ENCODE peak calls at places on chromosome 22, in nine cellular contexts. K is PC-3, B is AG09319, A is cardiac muscle cell, D is heart left ventricle, U is neural progenitor cell, E is spleen, Z is D721Med, V is psoas muscle. F is an unnamed sample.

GRCh38 chr22:49763138-49763537 is 64.5 kb downstream of the BRD1 start:
- DNase-seq in K (no peak), B (no peak), A (no peak), D (no peak), U (no peak), E (peak; percentile 32), Z (no peak), V (no peak), F (no peak)

GRCh38 chr22:44648821-44649566 is 53.0 kb upstream of the PRR5 start:
- DNase-seq in K (no peak), B (peak; percentile 98), A (no peak), D (peak; percentile 61), U (no peak), E (peak; percentile 64), Z (no peak), V (peak; percentile 64), F (no peak)

GRCh38 chr22:38973289-38974169 is 8.6 kb upstream of the APOBEC3B start:
- DNase-seq in K (peak; percentile 55), B (no peak), A (peak; percentile 69), D (no peak), U (peak; percentile 80), E (peak; percentile 74), Z (no peak), V (peak; percentile 46), F (peak; percentile 76)

GRCh38 chr22:28910575-28911278 is 27.4 kb downstream of the ZNRF3 start:
- DNase-seq in K (no peak), B (no peak), A (peak; percentile 48), D (no peak), U (no peak), E (no peak), Z (no peak), V (no peak), F (no peak)

GRCh38 chr22:29146771-29147170 is 58.9 kb upstream of the EMID1 start:
- DNase-seq in K (no peak), B (no peak), A (no peak), D (no peak), U (no peak), E (peak; percentile 38), Z (no peak), V (peak; percentile 9), F (no peak)

GRCh38 chr22:38966379-38966700 is 8.9 kb downstream of the APOBEC3A start:
- DNase-seq in K (no peak), B (no peak), A (peak; percentile 15), D (no peak), U (no peak), E (peak; percentile 68), Z (no peak), V (no peak), F (no peak)

GRCh38 chr22:47114813-47115517 is 352.5 kb downstream of the TBC1D22A start:
- DNase-seq in K (no peak), B (no peak), A (no peak), D (peak; percentile 59), U (no peak), E (no peak), Z (no peak), V (no peak), F (no peak)

GRCh38 chr22:47476226-47476625 is 713.8 kb downstream of the TBC1D22A start:
- DNase-seq in K (no peak), B (no peak), A (no peak), D (no peak), U (no peak), E (no peak), Z (no peak), V (no peak), F (no peak)

GRCh38 chr22:50603511-50604255 is 3.1 kb downstream of the MAPK8IP2 start:
- DNase-seq in K (no peak), B (no peak), A (no peak), D (no peak), U (peak; percentile 39), E (no peak), Z (no peak), V (no peak), F (peak; percentile 42)

GRCh38 chr22:50622723-50623327 is 5.1 kb downstream of the ARSA start:
- DNase-seq in K (no peak), B (no peak), A (no peak), D (no peak), U (no peak), E (peak; percentile 82), Z (no peak), V (no peak), F (no peak)

GRCh38 chr22:49705631-49706352 is 121.9 kb downstream of the BRD1 start:
- DNase-seq in K (no peak), B (no peak), A (no peak), D (no peak), U (no peak), E (peak; percentile 59), Z (no peak), V (no peak), F (no peak)

GRCh38 chr22:44538071-44538470 is 40.0 kb upstream of the RTL6 start:
- DNase-seq in K (peak; percentile 61), B (no peak), A (no peak), D (no peak), U (no peak), E (no peak), Z (no peak), V (no peak), F (no peak)

GRCh38 chr22:40540265-40540664 is 96.3 kb downstream of the MRTFA start:
- DNase-seq in K (no peak), B (no peak), A (no peak), D (no peak), U (no peak), E (no peak), Z (no peak), V (no peak), F (no peak)

GRCh38 chr22:29313126-29314071 is 2.1 kb downstream of the RASL10A start:
- DNase-seq in K (no peak), B (no peak), A (no peak), D (peak; percentile 72), U (peak; percentile 68), E (peak; percentile 75), Z (no peak), V (peak; percentile 79), F (peak; percentile 79)

GRCh38 chr22:50684986-50685385 is 12.4 kb downstream of the SHANK3 start:
- DNase-seq in K (no peak), B (no peak), A (no peak), D (peak; percentile 24), U (peak; percentile 1), E (no peak), Z (no peak), V (no peak), F (no peak)

GRCh38 chr22:49937758-49938564 is 19.5 kb downstream of the CRELD2 start:
- DNase-seq in K (no peak), B (no peak), A (no peak), D (no peak), U (no peak), E (peak; percentile 90), Z (no peak), V (no peak), F (no peak)

GRCh38 chr22:44196731-44197131 is 16.0 kb downstream of the PARVG start:
- DNase-seq in K (no peak), B (no peak), A (no peak), D (no peak), U (no peak), E (peak; percentile 51), Z (no peak), V (no peak), F (no peak)

GRCh38 chr22:26563022-26563421 is 26.9 kb downstream of the TPST2 start:
- DNase-seq in K (no peak), B (no peak), A (no peak), D (no peak), U (no peak), E (no peak), Z (no peak), V (no peak), F (no peak)
- TF ChIP-seq CTCF in K (peak; percentile 21), B (no peak), A (no peak), D (no peak), U (no peak), E (no peak), Z (peak; percentile 21), V (no peak), F (peak; percentile 23)

DNA sequence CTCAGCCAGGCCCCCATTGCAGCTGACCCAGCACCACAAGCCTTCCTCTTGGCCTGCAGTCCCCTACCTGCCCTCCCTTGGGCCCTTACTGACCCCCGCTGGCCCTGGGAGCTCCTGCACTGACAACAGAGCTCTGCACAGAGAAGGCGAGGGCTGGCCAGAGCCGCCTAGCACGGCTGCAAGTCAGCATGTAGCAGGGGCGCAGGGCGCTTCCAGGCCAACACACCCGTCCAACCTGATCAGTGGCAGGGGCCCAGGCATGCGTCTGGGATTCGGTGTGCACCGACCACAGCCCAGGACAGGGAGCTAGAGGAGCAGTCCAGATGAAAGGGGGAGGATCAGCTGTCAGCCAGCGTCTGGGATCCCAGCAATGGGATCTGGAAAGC is 7.6 kb downstream of the WNT7B start:
- DNase-seq in K (peak; percentile 58), B (no peak), A (peak; percentile 23), D (no peak), U (peak; percentile 73), E (no peak), Z (no peak), V (no peak), F (peak; percentile 33)
- TF ChIP-seq CTCF in K (no peak), B (no peak), A (no peak), D (no peak), U (peak; percentile 54), E (no peak), Z (no peak), V (no peak), F (no peak)

DNA sequence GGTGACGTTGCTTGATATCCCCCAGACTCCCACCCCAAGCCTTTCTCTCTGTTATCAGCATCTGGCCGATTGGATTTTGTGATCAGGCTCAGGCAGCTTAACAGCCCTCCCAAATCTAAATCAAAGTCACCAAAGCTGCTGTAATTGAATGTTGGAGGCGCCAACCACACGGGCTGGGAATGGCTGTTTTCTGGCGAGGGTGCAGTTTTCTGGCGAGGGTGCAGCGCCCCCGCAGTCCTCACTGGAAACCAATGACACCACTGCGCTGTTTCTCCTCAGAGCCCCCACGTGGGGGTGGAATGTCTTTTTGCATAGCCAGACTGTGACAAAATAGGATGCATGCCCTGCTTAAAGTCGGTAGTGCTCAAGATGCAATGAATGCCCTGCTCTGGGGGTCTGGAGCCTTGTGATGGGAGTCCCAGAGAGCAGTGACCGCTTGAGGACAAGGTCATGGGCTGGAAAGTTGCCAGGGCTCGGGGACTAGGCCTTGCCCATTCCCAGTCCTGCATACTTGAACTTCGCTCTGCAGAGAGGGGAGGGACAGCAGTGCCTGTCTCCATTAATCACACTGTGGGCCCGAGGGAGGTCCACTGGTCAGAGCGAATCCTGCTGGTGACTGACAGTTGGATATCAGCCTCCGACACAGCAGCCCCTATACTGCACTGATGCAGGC is 105.3 kb downstream of the MORC2 start:
- DNase-seq in K (no peak), B (no peak), A (peak; percentile 53), D (peak; percentile 44), U (no peak), E (peak; percentile 25), Z (peak; percentile 32), V (no peak), F (no peak)
- TF ChIP-seq CTCF in K (no peak), B (no peak), A (peak; percentile 15), D (no peak), U (peak; percentile 30), E (no peak), Z (peak; percentile 20), V (no peak), F (no peak)

DNA sequence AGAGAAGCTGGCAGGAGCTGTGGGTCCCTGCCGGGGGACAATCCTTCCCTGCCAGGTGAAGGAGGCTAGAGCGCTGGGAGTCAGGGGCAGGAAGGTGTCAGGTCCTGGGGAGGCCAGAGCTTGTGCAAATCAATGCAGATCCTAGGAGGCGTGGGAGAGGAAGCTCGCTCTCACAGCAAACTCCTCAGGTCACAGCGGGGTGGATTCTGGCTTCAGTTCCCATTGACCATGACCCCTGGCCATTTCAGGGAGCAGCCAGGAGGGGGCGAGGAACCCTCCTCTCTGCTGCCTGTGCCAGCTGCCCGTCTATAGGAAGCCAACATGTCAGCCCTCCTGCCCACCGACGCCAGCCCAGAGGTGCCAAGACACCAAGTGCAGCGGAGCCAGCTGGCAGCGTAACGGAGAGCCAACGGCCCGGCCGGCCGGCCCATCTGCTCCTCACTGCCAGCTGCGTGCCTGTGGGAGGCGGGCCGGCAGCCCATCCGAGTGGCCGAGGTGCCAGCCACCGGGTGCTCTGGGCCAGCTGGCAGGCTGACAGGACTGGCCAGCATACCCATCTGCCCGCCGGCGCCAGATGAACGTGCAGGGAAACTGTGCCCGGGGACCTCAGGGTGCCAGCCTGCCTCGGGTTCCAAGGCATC is 374.9 kb downstream of the MIAT start:
- DNase-seq in K (no peak), B (no peak), A (peak; percentile 49), D (no peak), U (peak; percentile 11), E (no peak), Z (no peak), V (peak; percentile 58), F (no peak)
- TF ChIP-seq CTCF in K (no peak), B (peak; percentile 38), A (peak; percentile 37), D (no peak), U (peak; percentile 34), E (no peak), Z (peak; percentile 16), V (no peak), F (no peak)